ENCODE peak calls at places on chromosomes 1 and 21, in seven cellular contexts. One of them, this sample, is unnamed.

GRCh38 chr1:54053745-54054437 is 483 bp downstream of the TCEANC2 start:
- DNase-seq in NCI-H1092 treated with DMSO at 0.1 percent for 48 hours: peak
- DNase-seq in fibroblast of pulmonary artery: peak
- DNase-seq in astrocyte of the hippocampus: no peak
- DNase-seq in memory B cell: no peak
- DNase-seq in activated B cell treated with CpG ODN at 0.5 μM for 24 hours: no peak
- DNase-seq in iPS DF 6.9: no peak
- DNase-seq in this sample: no peak

GRCh38 chr1:40711465-40712404 is 20.2 kb downstream of the NFYC start:
- DNase-seq in NCI-H1092 treated with DMSO at 0.1 percent for 48 hours: no peak
- DNase-seq in fibroblast of pulmonary artery: peak
- DNase-seq in astrocyte of the hippocampus: peak
- DNase-seq in memory B cell: no peak
- DNase-seq in activated B cell treated with CpG ODN at 0.5 μM for 24 hours: no peak
- DNase-seq in iPS DF 6.9: no peak
- DNase-seq in this sample: no peak

GRCh38 chr21:36579898-36580297 is 100.0 kb upstream of the CLDN14 start:
- DNase-seq in NCI-H1092 treated with DMSO at 0.1 percent for 48 hours: no peak
- DNase-seq in fibroblast of pulmonary artery: no peak
- DNase-seq in astrocyte of the hippocampus: no peak
- DNase-seq in memory B cell: no peak
- DNase-seq in activated B cell treated with CpG ODN at 0.5 μM for 24 hours: no peak
- DNase-seq in iPS DF 6.9: no peak
- DNase-seq in this sample: no peak

GRCh38 chr1:167057297-167057688 is 32.9 kb downstream of the GPA33 start:
- DNase-seq in NCI-H1092 treated with DMSO at 0.1 percent for 48 hours: peak
- DNase-seq in fibroblast of pulmonary artery: peak
- DNase-seq in astrocyte of the hippocampus: peak
- DNase-seq in memory B cell: no peak
- DNase-seq in activated B cell treated with CpG ODN at 0.5 μM for 24 hours: no peak
- DNase-seq in iPS DF 6.9: no peak
- DNase-seq in this sample: peak

GRCh38 chr1:92804721-92805169 is 19.8 kb upstream of the EVI5 start:
- DNase-seq in NCI-H1092 treated with DMSO at 0.1 percent for 48 hours: no peak
- DNase-seq in fibroblast of pulmonary artery: peak
- DNase-seq in astrocyte of the hippocampus: peak
- DNase-seq in memory B cell: no peak
- DNase-seq in activated B cell treated with CpG ODN at 0.5 μM for 24 hours: no peak
- DNase-seq in iPS DF 6.9: no peak
- DNase-seq in this sample: peak

GRCh38 chr1:184953600-184954219 is 20.6 kb downstream of the NIBAN1 start:
- DNase-seq in NCI-H1092 treated with DMSO at 0.1 percent for 48 hours: no peak
- DNase-seq in fibroblast of pulmonary artery: peak
- DNase-seq in astrocyte of the hippocampus: peak
- DNase-seq in memory B cell: no peak
- DNase-seq in activated B cell treated with CpG ODN at 0.5 μM for 24 hours: no peak
- DNase-seq in iPS DF 6.9: no peak
- DNase-seq in this sample: no peak

GRCh38 chr21:38179504-38179900 is 77.3 kb upstream of the KCNJ15 start:
- DNase-seq in NCI-H1092 treated with DMSO at 0.1 percent for 48 hours: no peak
- DNase-seq in fibroblast of pulmonary artery: no peak
- DNase-seq in astrocyte of the hippocampus: no peak
- DNase-seq in memory B cell: no peak
- DNase-seq in activated B cell treated with CpG ODN at 0.5 μM for 24 hours: no peak
- DNase-seq in iPS DF 6.9: no peak
- DNase-seq in this sample: no peak

GRCh38 chr1:79293611-79294010 is 287.1 kb upstream of the ADGRL4 start:
- DNase-seq in NCI-H1092 treated with DMSO at 0.1 percent for 48 hours: no peak
- DNase-seq in fibroblast of pulmonary artery: peak
- DNase-seq in astrocyte of the hippocampus: no peak
- DNase-seq in memory B cell: no peak
- DNase-seq in activated B cell treated with CpG ODN at 0.5 μM for 24 hours: no peak
- DNase-seq in iPS DF 6.9: no peak
- DNase-seq in this sample: no peak

GRCh38 chr1:173915596-173915995 is 1.5 kb downstream of the SERPINC1 start:
- DNase-seq in NCI-H1092 treated with DMSO at 0.1 percent for 48 hours: no peak
- DNase-seq in fibroblast of pulmonary artery: peak
- DNase-seq in astrocyte of the hippocampus: no peak
- DNase-seq in memory B cell: no peak
- DNase-seq in activated B cell treated with CpG ODN at 0.5 μM for 24 hours: no peak
- DNase-seq in iPS DF 6.9: no peak
- DNase-seq in this sample: no peak

GRCh38 chr1:167328762-167329483 is 108.2 kb downstream of the POU2F1 start:
- DNase-seq in NCI-H1092 treated with DMSO at 0.1 percent for 48 hours: no peak
- DNase-seq in fibroblast of pulmonary artery: peak
- DNase-seq in astrocyte of the hippocampus: peak
- DNase-seq in memory B cell: peak
- DNase-seq in activated B cell treated with CpG ODN at 0.5 μM for 24 hours: peak
- DNase-seq in iPS DF 6.9: peak
- DNase-seq in this sample: peak

GRCh38 chr21:16323586-16323985 is 593.8 kb downstream of the USP25 start:
- DNase-seq in NCI-H1092 treated with DMSO at 0.1 percent for 48 hours: no peak
- DNase-seq in fibroblast of pulmonary artery: peak
- DNase-seq in astrocyte of the hippocampus: no peak
- DNase-seq in memory B cell: no peak
- DNase-seq in activated B cell treated with CpG ODN at 0.5 μM for 24 hours: no peak
- DNase-seq in iPS DF 6.9: no peak
- DNase-seq in this sample: no peak

GRCh38 chr1:74771913-74772515 is 39.1 kb downstream of the TYW3 start:
- DNase-seq in NCI-H1092 treated with DMSO at 0.1 percent for 48 hours: peak
- DNase-seq in fibroblast of pulmonary artery: peak
- DNase-seq in astrocyte of the hippocampus: peak
- DNase-seq in memory B cell: no peak
- DNase-seq in activated B cell treated with CpG ODN at 0.5 μM for 24 hours: no peak
- DNase-seq in iPS DF 6.9: no peak
- DNase-seq in this sample: no peak

GRCh38 chr21:25283720-25284119 is 323.6 kb downstream of the MRPL39 start:
- DNase-seq in NCI-H1092 treated with DMSO at 0.1 percent for 48 hours: peak
- DNase-seq in fibroblast of pulmonary artery: peak
- DNase-seq in astrocyte of the hippocampus: peak
- DNase-seq in memory B cell: no peak
- DNase-seq in activated B cell treated with CpG ODN at 0.5 μM for 24 hours: no peak
- DNase-seq in iPS DF 6.9: peak
- DNase-seq in this sample: no peak

GRCh38 chr1:160768295-160768657 is 27.7 kb upstream of the LY9 start:
- DNase-seq in NCI-H1092 treated with DMSO at 0.1 percent for 48 hours: no peak
- DNase-seq in fibroblast of pulmonary artery: peak
- DNase-seq in astrocyte of the hippocampus: no peak
- DNase-seq in memory B cell: peak
- DNase-seq in activated B cell treated with CpG ODN at 0.5 μM for 24 hours: peak
- DNase-seq in iPS DF 6.9: no peak
- DNase-seq in this sample: no peak

GRCh38 chr1:5961601-5962000 is 30.6 kb downstream of the NPHP4 start:
- DNase-seq in NCI-H1092 treated with DMSO at 0.1 percent for 48 hours: no peak
- DNase-seq in fibroblast of pulmonary artery: no peak
- DNase-seq in astrocyte of the hippocampus: no peak
- DNase-seq in memory B cell: no peak
- DNase-seq in activated B cell treated with CpG ODN at 0.5 μM for 24 hours: no peak
- DNase-seq in iPS DF 6.9: no peak
- DNase-seq in this sample: no peak

GRCh38 chr1:30194741-30195423 is 528.5 kb downstream of the MATN1 start:
- DNase-seq in NCI-H1092 treated with DMSO at 0.1 percent for 48 hours: no peak
- DNase-seq in fibroblast of pulmonary artery: no peak
- DNase-seq in astrocyte of the hippocampus: no peak
- DNase-seq in memory B cell: no peak
- DNase-seq in activated B cell treated with CpG ODN at 0.5 μM for 24 hours: no peak
- DNase-seq in iPS DF 6.9: no peak
- DNase-seq in this sample: no peak

GRCh38 chr21:41660748-41661147 is 106.1 kb downstream of the RIPK4 start:
- DNase-seq in NCI-H1092 treated with DMSO at 0.1 percent for 48 hours: no peak
- DNase-seq in fibroblast of pulmonary artery: no peak
- DNase-seq in astrocyte of the hippocampus: no peak
- DNase-seq in memory B cell: no peak
- DNase-seq in activated B cell treated with CpG ODN at 0.5 μM for 24 hours: no peak
- DNase-seq in iPS DF 6.9: no peak
- DNase-seq in this sample: peak

GRCh38 chr1:52697795-52698674 is at the start of gene COA7:
- DNase-seq in NCI-H1092 treated with DMSO at 0.1 percent for 48 hours: peak
- DNase-seq in fibroblast of pulmonary artery: peak
- DNase-seq in astrocyte of the hippocampus: peak
- DNase-seq in memory B cell: peak
- DNase-seq in activated B cell treated with CpG ODN at 0.5 μM for 24 hours: peak
- DNase-seq in iPS DF 6.9: no peak
- DNase-seq in this sample: peak

GRCh38 chr1:245858022-245858421 is 649.1 kb downstream of the SMYD3 start:
- DNase-seq in NCI-H1092 treated with DMSO at 0.1 percent for 48 hours: no peak
- DNase-seq in fibroblast of pulmonary artery: no peak
- DNase-seq in astrocyte of the hippocampus: peak
- DNase-seq in memory B cell: no peak
- DNase-seq in activated B cell treated with CpG ODN at 0.5 μM for 24 hours: no peak
- DNase-seq in iPS DF 6.9: no peak
- DNase-seq in this sample: no peak

GRCh38 chr1:70044832-70045231 is 160.5 kb downstream of the LRRC40 start:
- DNase-seq in NCI-H1092 treated with DMSO at 0.1 percent for 48 hours: no peak
- DNase-seq in fibroblast of pulmonary artery: peak
- DNase-seq in astrocyte of the hippocampus: peak
- DNase-seq in memory B cell: no peak
- DNase-seq in activated B cell treated with CpG ODN at 0.5 μM for 24 hours: no peak
- DNase-seq in iPS DF 6.9: no peak
- DNase-seq in this sample: no peak

GRCh38 chr1:19676438-19676922 is 11.8 kb downstream of the HTR6 start:
- DNase-seq in NCI-H1092 treated with DMSO at 0.1 percent for 48 hours: no peak
- DNase-seq in fibroblast of pulmonary artery: peak
- DNase-seq in astrocyte of the hippocampus: peak
- DNase-seq in memory B cell: no peak
- DNase-seq in activated B cell treated with CpG ODN at 0.5 μM for 24 hours: no peak
- DNase-seq in iPS DF 6.9: peak
- DNase-seq in this sample: no peak

GRCh38 chr21:32508558-32508957 is 76.8 kb downstream of the TCP10L start:
- DNase-seq in NCI-H1092 treated with DMSO at 0.1 percent for 48 hours: no peak
- DNase-seq in fibroblast of pulmonary artery: no peak
- DNase-seq in astrocyte of the hippocampus: no peak
- DNase-seq in memory B cell: no peak
- DNase-seq in activated B cell treated with CpG ODN at 0.5 μM for 24 hours: no peak
- DNase-seq in iPS DF 6.9: no peak
- DNase-seq in this sample: no peak

GRCh38 chr1:179925302-179925701 is 29.3 kb upstream of the CEP350 start:
- DNase-seq in NCI-H1092 treated with DMSO at 0.1 percent for 48 hours: no peak
- DNase-seq in fibroblast of pulmonary artery: no peak
- DNase-seq in astrocyte of the hippocampus: no peak
- DNase-seq in memory B cell: no peak
- DNase-seq in activated B cell treated with CpG ODN at 0.5 μM for 24 hours: no peak
- DNase-seq in iPS DF 6.9: no peak
- DNase-seq in this sample: no peak

GRCh38 chr1:82086739-82087138 is 286.0 kb downstream of the ADGRL2 start:
- DNase-seq in NCI-H1092 treated with DMSO at 0.1 percent for 48 hours: no peak
- DNase-seq in fibroblast of pulmonary artery: no peak
- DNase-seq in astrocyte of the hippocampus: peak
- DNase-seq in memory B cell: no peak
- DNase-seq in activated B cell treated with CpG ODN at 0.5 μM for 24 hours: no peak
- DNase-seq in iPS DF 6.9: no peak
- DNase-seq in this sample: no peak

GRCh38 chr1:40944841-40945430 is 34.6 kb upstream of the CTPS1 start:
- DNase-seq in NCI-H1092 treated with DMSO at 0.1 percent for 48 hours: no peak
- DNase-seq in fibroblast of pulmonary artery: peak
- DNase-seq in astrocyte of the hippocampus: peak
- DNase-seq in memory B cell: no peak
- DNase-seq in activated B cell treated with CpG ODN at 0.5 μM for 24 hours: no peak
- DNase-seq in iPS DF 6.9: no peak
- DNase-seq in this sample: no peak

GRCh38 chr1:247487057-247487456 is 29.2 kb upstream of the OR2B11 start:
- DNase-seq in NCI-H1092 treated with DMSO at 0.1 percent for 48 hours: peak
- DNase-seq in fibroblast of pulmonary artery: peak
- DNase-seq in astrocyte of the hippocampus: peak
- DNase-seq in memory B cell: peak
- DNase-seq in activated B cell treated with CpG ODN at 0.5 μM for 24 hours: peak
- DNase-seq in iPS DF 6.9: peak
- DNase-seq in this sample: peak

GRCh38 chr1:168085401-168085872 is 51.3 kb downstream of the GPR161 start:
- DNase-seq in NCI-H1092 treated with DMSO at 0.1 percent for 48 hours: no peak
- DNase-seq in fibroblast of pulmonary artery: no peak
- DNase-seq in astrocyte of the hippocampus: peak
- DNase-seq in memory B cell: no peak
- DNase-seq in activated B cell treated with CpG ODN at 0.5 μM for 24 hours: no peak
- DNase-seq in iPS DF 6.9: no peak
- DNase-seq in this sample: no peak

GRCh38 chr1:167412072-167412471 is 106.3 kb downstream of the CD247 start:
- DNase-seq in NCI-H1092 treated with DMSO at 0.1 percent for 48 hours: peak
- DNase-seq in fibroblast of pulmonary artery: no peak
- DNase-seq in astrocyte of the hippocampus: no peak
- DNase-seq in memory B cell: no peak
- DNase-seq in activated B cell treated with CpG ODN at 0.5 μM for 24 hours: no peak
- DNase-seq in iPS DF 6.9: no peak
- DNase-seq in this sample: no peak

GRCh38 chr1:62433861-62434611 is 2.8 kb upstream of the USP1 start:
- DNase-seq in NCI-H1092 treated with DMSO at 0.1 percent for 48 hours: no peak
- DNase-seq in fibroblast of pulmonary artery: no peak
- DNase-seq in astrocyte of the hippocampus: no peak
- DNase-seq in memory B cell: no peak
- DNase-seq in activated B cell treated with CpG ODN at 0.5 μM for 24 hours: no peak
- DNase-seq in iPS DF 6.9: no peak
- DNase-seq in this sample: no peak

GRCh38 chr1:220974431-220974830 is 95.2 kb downstream of the HLX start:
- DNase-seq in NCI-H1092 treated with DMSO at 0.1 percent for 48 hours: no peak
- DNase-seq in fibroblast of pulmonary artery: no peak
- DNase-seq in astrocyte of the hippocampus: no peak
- DNase-seq in memory B cell: no peak
- DNase-seq in activated B cell treated with CpG ODN at 0.5 μM for 24 hours: no peak
- DNase-seq in iPS DF 6.9: no peak
- DNase-seq in this sample: no peak

GRCh38 chr1:7585216-7585907 is 185.7 kb upstream of the VAMP3 start:
- DNase-seq in NCI-H1092 treated with DMSO at 0.1 percent for 48 hours: no peak
- DNase-seq in fibroblast of pulmonary artery: no peak
- DNase-seq in astrocyte of the hippocampus: no peak
- DNase-seq in memory B cell: no peak
- DNase-seq in activated B cell treated with CpG ODN at 0.5 μM for 24 hours: no peak
- DNase-seq in iPS DF 6.9: no peak
- DNase-seq in this sample: peak

GRCh38 chr21:31873696-31874599 is 1.1 kb downstream of the HUNK start:
- DNase-seq in NCI-H1092 treated with DMSO at 0.1 percent for 48 hours: peak
- DNase-seq in fibroblast of pulmonary artery: no peak
- DNase-seq in astrocyte of the hippocampus: peak
- DNase-seq in memory B cell: peak
- DNase-seq in activated B cell treated with CpG ODN at 0.5 μM for 24 hours: peak
- DNase-seq in iPS DF 6.9: no peak
- DNase-seq in this sample: peak

GRCh38 chr1:28280501-28280900 is 21.2 kb downstream of the SESN2 start:
- DNase-seq in NCI-H1092 treated with DMSO at 0.1 percent for 48 hours: no peak
- DNase-seq in fibroblast of pulmonary artery: no peak
- DNase-seq in astrocyte of the hippocampus: no peak
- DNase-seq in memory B cell: no peak
- DNase-seq in activated B cell treated with CpG ODN at 0.5 μM for 24 hours: no peak
- DNase-seq in iPS DF 6.9: no peak
- DNase-seq in this sample: no peak

GRCh38 chr1:56819393-56819899 is at the start of gene FYB2:
- DNase-seq in NCI-H1092 treated with DMSO at 0.1 percent for 48 hours: no peak
- DNase-seq in fibroblast of pulmonary artery: no peak
- DNase-seq in astrocyte of the hippocampus: no peak
- DNase-seq in memory B cell: no peak
- DNase-seq in activated B cell treated with CpG ODN at 0.5 μM for 24 hours: no peak
- DNase-seq in iPS DF 6.9: peak
- DNase-seq in this sample: no peak

GRCh38 chr1:23561076-23561812 is 1.9 kb upstream of the ID3 start:
- DNase-seq in NCI-H1092 treated with DMSO at 0.1 percent for 48 hours: peak
- DNase-seq in fibroblast of pulmonary artery: no peak
- DNase-seq in astrocyte of the hippocampus: peak
- DNase-seq in memory B cell: no peak
- DNase-seq in activated B cell treated with CpG ODN at 0.5 μM for 24 hours: no peak
- DNase-seq in iPS DF 6.9: no peak
- DNase-seq in this sample: no peak

GRCh38 chr1:37028981-37029617 is 5.2 kb downstream of the GRIK3 start:
- DNase-seq in NCI-H1092 treated with DMSO at 0.1 percent for 48 hours: no peak
- DNase-seq in fibroblast of pulmonary artery: no peak
- DNase-seq in astrocyte of the hippocampus: no peak
- DNase-seq in memory B cell: no peak
- DNase-seq in activated B cell treated with CpG ODN at 0.5 μM for 24 hours: peak
- DNase-seq in iPS DF 6.9: no peak
- DNase-seq in this sample: no peak

This sample was measured in posterior cingulate gyrus.